ENCODE peak calls at places on chromosomes 4 and X, in ten cellular contexts. P, T, H, D, I, O, J, U, Q and A are unnamed samples.
A peak's percentile ranks its signal among the peaks of the same experiment; 100 is the strongest.

GRCh38 chrX:10310502-10310901 is 153.7 kb downstream of the CLCN4 start:
- DNase-seq in H (no peak), O (no peak), P (no peak), D (no peak), I (no peak), Q (no peak), J (no peak), U (no peak), T (no peak), A (no peak)

GRCh38 chr4:174377613-174378012 is 93.9 kb downstream of the CEP44 start:
- DNase-seq in D (no peak), Q (no peak), J (peak; percentile 2), H (no peak), I (no peak), P (peak; percentile 87), T (no peak), O (peak; percentile 14), U (no peak), A (no peak)

GRCh38 chr4:32140636-32141035 is 1420.5 kb downstream of the PCDH7 start:
- DNase-seq in J (peak; percentile 47), T (peak; percentile 86), H (no peak), P (peak; percentile 85), D (no peak), I (no peak), Q (no peak), O (peak; percentile 89), U (peak; percentile 52), A (peak; percentile 95)

GRCh38 chrX:121802881-121803412 is 755.5 kb downstream of the GLUD2 start:
- DNase-seq in H (no peak), O (no peak), D (no peak), P (no peak), J (no peak), Q (no peak), U (no peak), I (no peak), T (no peak), A (no peak)

GRCh38 chr4:87949961-87950360 is 25.6 kb upstream of the SPP1 start:
- DNase-seq in D (no peak), T (peak; percentile 37), Q (no peak), P (peak; percentile 18), I (no peak), H (no peak), U (peak; percentile 6), J (peak; percentile 21), O (peak; percentile 31), A (no peak)

GRCh38 chrX:67693928-67694327 is 150.1 kb downstream of the AR start:
- DNase-seq in O (peak; percentile 36), J (no peak), D (no peak), H (no peak), Q (no peak), T (peak; percentile 43), U (peak; percentile 45), P (no peak), I (no peak), A (no peak)

GRCh38 chrX:12929701-12930100 is 23.3 kb downstream of the TLR8 start:
- DNase-seq in U (no peak), T (peak; percentile 73), Q (no peak), J (peak; percentile 6), I (no peak), P (no peak), D (no peak), O (no peak), H (no peak), A (no peak)

GRCh38 chr4:6152879-6153705 is 47.3 kb downstream of the JAKMIP1 start:
- DNase-seq in I (peak; percentile 21), O (no peak), U (no peak), D (no peak), Q (no peak), P (no peak), J (no peak), T (no peak), H (no peak), A (no peak)

GRCh38 chr4:152103181-152103901 is 342.5 kb upstream of the GATB start:
- DNase-seq in Q (no peak), T (no peak), U (no peak), D (peak; percentile 52), J (no peak), I (no peak), H (no peak), P (no peak), O (no peak), A (no peak)

GRCh38 chr4:151690884-151691283 is 69.9 kb downstream of the GATB start:
- DNase-seq in Q (no peak), P (no peak), T (peak; percentile 43), H (no peak), O (peak; percentile 75), U (peak; percentile 77), I (no peak), J (no peak), D (no peak), A (no peak)

GRCh38 chrX:41491267-41492004 is 44.3 kb downstream of the NYX start:
- DNase-seq in H (no peak), J (peak; percentile 96), P (peak; percentile 76), O (peak; percentile 84), U (peak; percentile 85), D (no peak), Q (no peak), I (no peak), T (peak; percentile 86), A (peak; percentile 78)

GRCh38 chr4:111045992-111046391 is 423.1 kb upstream of the PITX2 start:
- DNase-seq in D (no peak), T (no peak), P (no peak), U (no peak), O (no peak), I (no peak), H (no peak), J (no peak), Q (no peak), A (no peak)

GRCh38 chrX:133749370-133749769 is 236.0 kb downstream of the GPC3 start:
- DNase-seq in P (no peak), J (no peak), T (peak; percentile 9), D (no peak), U (no peak), O (no peak), I (no peak), H (no peak), Q (no peak), A (no peak)

GRCh38 chrX:38260231-38260630 is 39.6 kb upstream of the SRPX start:
- DNase-seq in I (no peak), O (no peak), P (peak; percentile 64), J (peak; percentile 11), D (peak; percentile 49), Q (no peak), H (no peak), U (no peak), T (no peak), A (no peak)

GRCh38 chrX:41561045-41561444 is 113.9 kb downstream of the NYX start:
- DNase-seq in Q (peak; percentile 28), D (no peak), U (peak; percentile 68), J (peak; percentile 95), I (no peak), P (peak; percentile 57), H (no peak), O (peak; percentile 80), T (peak; percentile 82), A (peak; percentile 43)

GRCh38 chrX:146863566-146863965 is 49.0 kb upstream of the CXorf51A start:
- DNase-seq in H (no peak), J (peak; percentile 6), Q (no peak), P (peak; percentile 13), T (peak; percentile 4), O (peak; percentile 0), D (no peak), U (no peak), I (no peak), A (no peak)

GRCh38 chr4:55445921-55446577 is 50.3 kb downstream of the TMEM165 start:
- DNase-seq in U (peak; percentile 89), H (no peak), P (peak; percentile 43), D (no peak), T (peak; percentile 61), J (peak; percentile 89), I (no peak), O (peak; percentile 73), Q (no peak), A (no peak)

GRCh38 chr4:121764702-121765367 is at the start of gene SMIM43:
- DNase-seq in I (no peak), T (peak; percentile 48), H (no peak), D (no peak), O (peak; percentile 17), U (peak; percentile 17), J (no peak), Q (peak; percentile 9), P (no peak), A (no peak)
- H3K4me3 ChIP-seq in I (peak within 1 kb of the TSS; percentile 44), T (peak within 1 kb of the TSS; percentile 62), H (peak within 1 kb of the TSS; percentile 9), D (no peak within 1 kb of the TSS), O (peak within 1 kb of the TSS; percentile 68), U (peak within 1 kb of the TSS; percentile 74), J (peak within 1 kb of the TSS; percentile 95), Q (peak within 1 kb of the TSS; percentile 33), P (no peak within 1 kb of the TSS), A (peak within 1 kb of the TSS; percentile 68)

GRCh38 chrX:71859637-71860036 is 51.0 kb upstream of the NHSL2 start:
- DNase-seq in D (no peak), T (peak; percentile 50), H (no peak), Q (no peak), O (peak; percentile 55), I (no peak), U (peak; percentile 36), J (peak; percentile 33), P (peak; percentile 67), A (no peak)
- TF ChIP-seq CTCF in D (peak; percentile 24), T (peak; percentile 28), H (peak; percentile 35), Q (peak; percentile 55), O (peak; percentile 61), I (peak; percentile 50), U (peak; percentile 59), J (peak; percentile 62), P (peak; percentile 67), A (peak; percentile 68)

DNA sequence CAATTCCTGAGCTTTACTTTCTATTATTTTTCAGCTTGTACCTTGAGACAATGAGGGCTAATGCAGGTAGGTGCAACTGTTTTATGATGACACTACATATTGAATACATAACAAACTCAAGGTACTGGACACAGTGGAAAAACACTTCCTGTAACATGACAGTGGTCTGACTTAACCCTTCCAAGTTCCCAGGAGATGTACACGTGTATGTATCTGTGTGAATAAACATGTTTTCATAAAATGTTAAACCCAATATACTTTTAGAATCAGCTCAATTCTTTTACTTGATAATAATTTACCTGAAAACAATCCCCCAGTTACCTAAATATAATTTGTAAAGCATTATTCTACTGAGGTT is 1.2 kb upstream of the PPARGC1A start:
- DNase-seq in T (no peak), Q (no peak), U (no peak), P (no peak), J (no peak), I (no peak), D (no peak), O (no peak), H (no peak), A (no peak)
- H3K4me3 ChIP-seq in T (no peak overlapping the region), Q (no peak overlapping the region), U (no peak overlapping the region), P (no peak overlapping the region), J (no peak overlapping the region), I (peak overlapping the region; percentile 60), D (no peak overlapping the region), O (no peak overlapping the region), H (peak overlapping the region; percentile 42), A (peak overlapping the region; percentile 86)

DNA sequence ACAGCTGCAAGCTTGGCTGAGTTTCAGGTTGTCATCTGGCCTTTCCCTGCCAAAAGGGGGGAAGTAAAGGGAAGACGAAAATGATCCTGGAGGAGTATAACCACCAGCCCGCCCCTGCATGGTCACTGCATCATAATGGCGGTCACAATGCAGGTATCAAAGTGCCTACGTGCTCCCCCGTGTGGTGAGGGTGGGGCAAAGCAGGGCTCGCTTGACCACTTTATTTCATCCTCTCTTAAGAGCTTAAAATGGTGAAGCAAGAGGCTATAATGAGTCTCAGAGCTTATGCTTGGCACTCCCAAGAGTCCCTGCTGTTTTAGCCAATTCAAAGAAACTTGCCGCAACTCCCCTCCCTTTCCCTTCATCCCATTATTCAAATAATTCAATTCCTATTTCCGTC is 105.6 kb downstream of the APOOL start:
- DNase-seq in P (peak; percentile 31), T (no peak), I (no peak), H (no peak), J (no peak), D (no peak), Q (no peak), O (no peak), U (no peak), A (no peak)
- TF ChIP-seq CTCF in P (peak; percentile 63), T (peak; percentile 8), I (peak; percentile 17), H (no peak), J (peak; percentile 38), D (no peak), Q (peak; percentile 56), O (peak; percentile 26), U (peak; percentile 27), A (peak; percentile 40)